ENCODE peak calls at places on chromosomes 5 and 9, in four cellular contexts. One of them, this sample, is unnamed.

GRCh38 chr5:179451099-179451812 is 99.1 kb upstream of the RUFY1 start:
- DNase-seq in CD4-positive, alpha-beta T cell: no peak
- DNase-seq in WERI-Rb-1: no peak
- DNase-seq in M059J: no peak
- DNase-seq in this sample: no peak

GRCh38 chr5:142235050-142235797 is 89.6 kb downstream of the SPRY4 start:
- DNase-seq in CD4-positive, alpha-beta T cell: no peak
- DNase-seq in WERI-Rb-1: peak
- DNase-seq in M059J: peak
- DNase-seq in this sample: no peak

GRCh38 chr9:109781541-109782197 is 1.7 kb downstream of the PALM2AKAP2 start:
- DNase-seq in CD4-positive, alpha-beta T cell: no peak
- DNase-seq in WERI-Rb-1: no peak
- DNase-seq in M059J: peak
- DNase-seq in this sample: no peak

GRCh38 chr5:37247496-37247895 is 1.7 kb downstream of the CPLANE1 start:
- DNase-seq in CD4-positive, alpha-beta T cell: no peak
- DNase-seq in WERI-Rb-1: no peak
- DNase-seq in M059J: no peak
- DNase-seq in this sample: no peak

GRCh38 chr5:96297867-96298266 is 135.2 kb downstream of the PCSK1 start:
- DNase-seq in CD4-positive, alpha-beta T cell: no peak
- DNase-seq in WERI-Rb-1: no peak
- DNase-seq in M059J: peak
- DNase-seq in this sample: no peak

GRCh38 chr9:136835932-136836901 is 6.1 kb upstream of the AJM1 start:
- DNase-seq in CD4-positive, alpha-beta T cell: no peak
- DNase-seq in WERI-Rb-1: no peak
- DNase-seq in M059J: no peak
- DNase-seq in this sample: peak

GRCh38 chr5:139968547-139969261 is 74.4 kb downstream of the NRG2 start:
- DNase-seq in CD4-positive, alpha-beta T cell: peak
- DNase-seq in WERI-Rb-1: peak
- DNase-seq in M059J: peak
- DNase-seq in this sample: peak

GRCh38 chr9:1087120-1087881 is 37.1 kb downstream of the DMRT2 start:
- DNase-seq in CD4-positive, alpha-beta T cell: no peak
- DNase-seq in WERI-Rb-1: no peak
- DNase-seq in M059J: no peak
- DNase-seq in this sample: no peak

GRCh38 chr5:38011641-38012188 is 171.9 kb upstream of the GDNF start:
- DNase-seq in CD4-positive, alpha-beta T cell: no peak
- DNase-seq in WERI-Rb-1: no peak
- DNase-seq in M059J: no peak
- DNase-seq in this sample: peak

GRCh38 chr5:148790545-148791333 is 35.7 kb upstream of the ADRB2 start:
- DNase-seq in CD4-positive, alpha-beta T cell: no peak
- DNase-seq in WERI-Rb-1: no peak
- DNase-seq in M059J: peak
- DNase-seq in this sample: no peak

GRCh38 chr5:108637110-108637509 is 110.6 kb upstream of the FER start:
- DNase-seq in CD4-positive, alpha-beta T cell: no peak
- DNase-seq in WERI-Rb-1: no peak
- DNase-seq in M059J: no peak
- DNase-seq in this sample: no peak

GRCh38 chr9:11319477-11320060 is 706.8 kb upstream of the PTPRD start:
- DNase-seq in CD4-positive, alpha-beta T cell: no peak
- DNase-seq in WERI-Rb-1: peak
- DNase-seq in M059J: peak
- DNase-seq in this sample: no peak

GRCh38 chr5:27594141-27594540 is 555.8 kb upstream of the CDH9 start:
- DNase-seq in CD4-positive, alpha-beta T cell: no peak
- DNase-seq in WERI-Rb-1: no peak
- DNase-seq in M059J: no peak
- DNase-seq in this sample: no peak

GRCh38 chr5:110625376-110625999 is 101.0 kb downstream of the TMEM232 start:
- DNase-seq in CD4-positive, alpha-beta T cell: no peak
- DNase-seq in WERI-Rb-1: no peak
- DNase-seq in M059J: peak
- DNase-seq in this sample: no peak

GRCh38 chr9:135291165-135291564 is 188.4 kb upstream of the PPP1R26 start:
- DNase-seq in CD4-positive, alpha-beta T cell: no peak
- DNase-seq in WERI-Rb-1: peak
- DNase-seq in M059J: no peak
- DNase-seq in this sample: peak

GRCh38 chr5:142492781-142493281 is 168.0 kb upstream of the SPRY4 start:
- DNase-seq in CD4-positive, alpha-beta T cell: no peak
- DNase-seq in WERI-Rb-1: no peak
- DNase-seq in M059J: no peak
- DNase-seq in this sample: no peak

GRCh38 chr5:87263498-87263897 is 4.2 kb upstream of the RASA1 start:
- DNase-seq in CD4-positive, alpha-beta T cell: no peak
- DNase-seq in WERI-Rb-1: no peak
- DNase-seq in M059J: no peak
- DNase-seq in this sample: no peak

GRCh38 chr9:109166771-109167601 is at the start of gene FRRS1L:
- DNase-seq in CD4-positive, alpha-beta T cell: no peak
- DNase-seq in WERI-Rb-1: peak
- DNase-seq in M059J: no peak
- DNase-seq in this sample: no peak

GRCh38 chr5:111144352-111144930 is 52.3 kb downstream of the WDR36 start:
- DNase-seq in CD4-positive, alpha-beta T cell: no peak
- DNase-seq in WERI-Rb-1: no peak
- DNase-seq in M059J: peak
- DNase-seq in this sample: no peak

GRCh38 chr9:35482071-35482470 is 7.8 kb upstream of the RUSC2 start:
- DNase-seq in CD4-positive, alpha-beta T cell: no peak
- DNase-seq in WERI-Rb-1: no peak
- DNase-seq in M059J: no peak
- DNase-seq in this sample: no peak

GRCh38 chr5:7419846-7420245 is 23.9 kb downstream of the ADCY2 start:
- DNase-seq in CD4-positive, alpha-beta T cell: no peak
- DNase-seq in WERI-Rb-1: no peak
- DNase-seq in M059J: no peak
- DNase-seq in this sample: no peak

GRCh38 chr9:128358090-128358489 is 13.1 kb upstream of the URM1 start:
- DNase-seq in CD4-positive, alpha-beta T cell: no peak
- DNase-seq in WERI-Rb-1: no peak
- DNase-seq in M059J: no peak
- DNase-seq in this sample: no peak

GRCh38 chr5:130720355-130720754 is 444.7 kb downstream of the HINT1 start:
- DNase-seq in CD4-positive, alpha-beta T cell: no peak
- DNase-seq in WERI-Rb-1: no peak
- DNase-seq in M059J: peak
- DNase-seq in this sample: no peak

GRCh38 chr9:125646222-125647100 is 60.5 kb downstream of the MAPKAP1 start:
- DNase-seq in CD4-positive, alpha-beta T cell: no peak
- DNase-seq in WERI-Rb-1: no peak
- DNase-seq in M059J: peak
- DNase-seq in this sample: peak

GRCh38 chr9:128149001-128149701 is at the start of gene LCN2:
- DNase-seq in CD4-positive, alpha-beta T cell: no peak
- DNase-seq in WERI-Rb-1: no peak
- DNase-seq in M059J: peak
- DNase-seq in this sample: peak

This sample was measured in BE2C.